ENCODE peak calls at places on chromosomes 6 and 20, in six cellular contexts. One of them, this sample, is unnamed.

GRCh38 chr6:144234935-144235334 is 50.2 kb upstream of the UTRN start:
- DNase-seq in stimulated activated CD4-positive, alpha-beta T cell treated with anti-CD3 and anti-CD28 coated beads, Interleukin-1b, Interleukin-23, amount 100 ng/mL, for 4 hours: no peak
- DNase-seq in cardiac septum: no peak
- DNase-seq in HEK293T: no peak
- DNase-seq in NCI-H510A treated with DMSO at 0.1 percent for 48 hours: no peak
- DNase-seq in iris pigment epithelial cell: no peak
- DNase-seq in this sample: no peak

GRCh38 chr6:105691971-105692370 is 289.1 kb upstream of the PREP start:
- DNase-seq in stimulated activated CD4-positive, alpha-beta T cell treated with anti-CD3 and anti-CD28 coated beads, Interleukin-1b, Interleukin-23, amount 100 ng/mL, for 4 hours: no peak
- DNase-seq in cardiac septum: no peak
- DNase-seq in HEK293T: no peak
- DNase-seq in NCI-H510A treated with DMSO at 0.1 percent for 48 hours: no peak
- DNase-seq in iris pigment epithelial cell: no peak
- DNase-seq in this sample: no peak

GRCh38 chr6:149060300-149060984 is 257.1 kb upstream of the TAB2 start:
- DNase-seq in stimulated activated CD4-positive, alpha-beta T cell treated with anti-CD3 and anti-CD28 coated beads, Interleukin-1b, Interleukin-23, amount 100 ng/mL, for 4 hours: no peak
- DNase-seq in cardiac septum: no peak
- DNase-seq in HEK293T: peak; percentile 51
- DNase-seq in NCI-H510A treated with DMSO at 0.1 percent for 48 hours: peak; percentile 41
- DNase-seq in iris pigment epithelial cell: no peak
- DNase-seq in this sample: no peak

GRCh38 chr6:139439278-139439813 is 64.9 kb upstream of the CITED2 start:
- DNase-seq in stimulated activated CD4-positive, alpha-beta T cell treated with anti-CD3 and anti-CD28 coated beads, Interleukin-1b, Interleukin-23, amount 100 ng/mL, for 4 hours: no peak
- DNase-seq in cardiac septum: no peak
- DNase-seq in HEK293T: no peak
- DNase-seq in NCI-H510A treated with DMSO at 0.1 percent for 48 hours: no peak
- DNase-seq in iris pigment epithelial cell: no peak
- DNase-seq in this sample: no peak

GRCh38 chr20:21265457-21266190 is 37.5 kb upstream of the XRN2 start:
- DNase-seq in stimulated activated CD4-positive, alpha-beta T cell treated with anti-CD3 and anti-CD28 coated beads, Interleukin-1b, Interleukin-23, amount 100 ng/mL, for 4 hours: no peak
- DNase-seq in cardiac septum: no peak
- DNase-seq in HEK293T: no peak
- DNase-seq in NCI-H510A treated with DMSO at 0.1 percent for 48 hours: no peak
- DNase-seq in iris pigment epithelial cell: no peak
- DNase-seq in this sample: no peak

GRCh38 chr6:149855040-149855654 is 9.0 kb downstream of the LRP11 start:
- DNase-seq in stimulated activated CD4-positive, alpha-beta T cell treated with anti-CD3 and anti-CD28 coated beads, Interleukin-1b, Interleukin-23, amount 100 ng/mL, for 4 hours: no peak
- DNase-seq in cardiac septum: no peak
- DNase-seq in HEK293T: no peak
- DNase-seq in NCI-H510A treated with DMSO at 0.1 percent for 48 hours: no peak
- DNase-seq in iris pigment epithelial cell: peak; percentile 96
- DNase-seq in this sample: no peak

GRCh38 chr20:37610203-37610798 is 82.6 kb upstream of the BLCAP start:
- DNase-seq in stimulated activated CD4-positive, alpha-beta T cell treated with anti-CD3 and anti-CD28 coated beads, Interleukin-1b, Interleukin-23, amount 100 ng/mL, for 4 hours: no peak
- DNase-seq in cardiac septum: no peak
- DNase-seq in HEK293T: no peak
- DNase-seq in NCI-H510A treated with DMSO at 0.1 percent for 48 hours: no peak
- DNase-seq in iris pigment epithelial cell: no peak
- DNase-seq in this sample: peak; percentile 69

GRCh38 chr20:3876676-3877075 is 12.5 kb upstream of the PANK2 start:
- DNase-seq in stimulated activated CD4-positive, alpha-beta T cell treated with anti-CD3 and anti-CD28 coated beads, Interleukin-1b, Interleukin-23, amount 100 ng/mL, for 4 hours: no peak
- DNase-seq in cardiac septum: no peak
- DNase-seq in HEK293T: no peak
- DNase-seq in NCI-H510A treated with DMSO at 0.1 percent for 48 hours: no peak
- DNase-seq in iris pigment epithelial cell: no peak
- DNase-seq in this sample: no peak

GRCh38 chr20:45419188-45420091 is 3.5 kb downstream of the PIGT start:
- DNase-seq in stimulated activated CD4-positive, alpha-beta T cell treated with anti-CD3 and anti-CD28 coated beads, Interleukin-1b, Interleukin-23, amount 100 ng/mL, for 4 hours: no peak
- DNase-seq in cardiac septum: peak; percentile 82
- DNase-seq in HEK293T: no peak
- DNase-seq in NCI-H510A treated with DMSO at 0.1 percent for 48 hours: peak; percentile 93
- DNase-seq in iris pigment epithelial cell: peak; percentile 89
- DNase-seq in this sample: no peak

GRCh38 chr20:32509639-32510066 is 75.5 kb downstream of the NOL4L start:
- DNase-seq in stimulated activated CD4-positive, alpha-beta T cell treated with anti-CD3 and anti-CD28 coated beads, Interleukin-1b, Interleukin-23, amount 100 ng/mL, for 4 hours: no peak
- DNase-seq in cardiac septum: no peak
- DNase-seq in HEK293T: no peak
- DNase-seq in NCI-H510A treated with DMSO at 0.1 percent for 48 hours: no peak
- DNase-seq in iris pigment epithelial cell: peak; percentile 27
- DNase-seq in this sample: no peak

GRCh38 chr6:158760618-158761250 is 58.4 kb downstream of the EZR start:
- DNase-seq in stimulated activated CD4-positive, alpha-beta T cell treated with anti-CD3 and anti-CD28 coated beads, Interleukin-1b, Interleukin-23, amount 100 ng/mL, for 4 hours: no peak
- DNase-seq in cardiac septum: peak; percentile 71
- DNase-seq in HEK293T: no peak
- DNase-seq in NCI-H510A treated with DMSO at 0.1 percent for 48 hours: no peak
- DNase-seq in iris pigment epithelial cell: no peak
- DNase-seq in this sample: no peak

GRCh38 chr20:51542033-51542893 is at the start of gene NFATC2:
- DNase-seq in stimulated activated CD4-positive, alpha-beta T cell treated with anti-CD3 and anti-CD28 coated beads, Interleukin-1b, Interleukin-23, amount 100 ng/mL, for 4 hours: peak; percentile 39
- DNase-seq in cardiac septum: no peak
- DNase-seq in HEK293T: peak; percentile 15
- DNase-seq in NCI-H510A treated with DMSO at 0.1 percent for 48 hours: peak; percentile 24
- DNase-seq in iris pigment epithelial cell: no peak
- DNase-seq in this sample: no peak

GRCh38 chr6:62035952-62036351 is 250.1 kb downstream of the KHDRBS2 start:
- DNase-seq in stimulated activated CD4-positive, alpha-beta T cell treated with anti-CD3 and anti-CD28 coated beads, Interleukin-1b, Interleukin-23, amount 100 ng/mL, for 4 hours: no peak
- DNase-seq in cardiac septum: no peak
- DNase-seq in HEK293T: no peak
- DNase-seq in NCI-H510A treated with DMSO at 0.1 percent for 48 hours: no peak
- DNase-seq in iris pigment epithelial cell: no peak
- DNase-seq in this sample: no peak

GRCh38 chr6:110543106-110543505 is 66.7 kb upstream of the SLC22A16 start:
- DNase-seq in stimulated activated CD4-positive, alpha-beta T cell treated with anti-CD3 and anti-CD28 coated beads, Interleukin-1b, Interleukin-23, amount 100 ng/mL, for 4 hours: no peak
- DNase-seq in cardiac septum: no peak
- DNase-seq in HEK293T: no peak
- DNase-seq in NCI-H510A treated with DMSO at 0.1 percent for 48 hours: no peak
- DNase-seq in iris pigment epithelial cell: no peak
- DNase-seq in this sample: no peak

This sample was measured in mesenteric fat pad.